ENCODE peak calls at places on chromosomes 13 and 19, in ten cellular contexts. P, V, H, R, B, G, L, A, D and X are unnamed samples.

GRCh38 chr13:24340608-24340955 is 31.2 kb downstream of the C1QTNF9 start:
- DNase-seq in A (no peak), H (no peak), P (no peak), L (no peak), V (no peak), G (no peak), B (no peak), R (no peak), D (no peak), X (no peak)

GRCh38 chr19:54364775-54365257 is at the start of gene LAIR1:
- DNase-seq in D (no peak), G (peak; percentile 83), V (no peak), A (peak; percentile 59), R (no peak), P (peak; percentile 32), L (no peak), B (no peak), H (no peak), X (no peak)

GRCh38 chr19:30068528-30069395 is 126.7 kb downstream of the URI1 start:
- DNase-seq in P (no peak), L (no peak), A (no peak), B (no peak), V (peak; percentile 25), H (no peak), R (no peak), G (peak; percentile 31), D (no peak), X (peak; percentile 24)

GRCh38 chr19:30577551-30578090 is 205.4 kb downstream of the ZNF536 start:
- DNase-seq in L (no peak), R (no peak), A (no peak), D (no peak), P (no peak), V (no peak), H (no peak), B (no peak), G (no peak), X (no peak)

GRCh38 chr13:33328691-33329090 is 43.1 kb upstream of the STARD13 start:
- DNase-seq in B (no peak), H (no peak), D (no peak), L (no peak), V (no peak), P (no peak), G (no peak), R (no peak), A (no peak), X (no peak)

GRCh38 chr13:49603318-49603717 is 18.0 kb upstream of the RCBTB1 start:
- DNase-seq in D (no peak), P (no peak), L (no peak), V (no peak), H (no peak), B (no peak), R (no peak), G (no peak), A (no peak), X (no peak)

GRCh38 chr13:44052843-44053607 is 173.3 kb downstream of the LACC1 start:
- DNase-seq in P (no peak), G (no peak), L (no peak), B (peak; percentile 65), A (no peak), V (no peak), H (no peak), D (no peak), R (no peak), X (peak; percentile 76)

GRCh38 chr19:44890366-44891015 is 563 bp upstream of the TOMM40 start:
- DNase-seq in R (no peak), A (peak; percentile 100), P (peak; percentile 100), H (peak; percentile 100), B (peak; percentile 100), D (peak; percentile 98), V (peak; percentile 100), G (no peak), L (peak; percentile 99), X (peak; percentile 100)

GRCh38 chr13:94858856-94859811 is 146.8 kb upstream of the SOX21 start:
- DNase-seq in D (no peak), H (no peak), R (peak; percentile 33), G (no peak), P (no peak), V (no peak), A (no peak), B (peak; percentile 5), L (no peak), X (peak; percentile 58)

GRCh38 chr19:41993612-41994483 is at the start of gene ATP1A3:
- DNase-seq in V (no peak), P (peak; percentile 36), R (no peak), B (peak; percentile 21), A (peak; percentile 87), G (no peak), H (peak; percentile 49), L (no peak), D (no peak), X (peak; percentile 86)

GRCh38 chr13:110010433-110011135 is 224.2 kb upstream of the IRS2 start:
- DNase-seq in R (no peak), V (no peak), L (no peak), G (no peak), H (no peak), B (peak; percentile 63), D (no peak), P (no peak), A (no peak), X (no peak)

GRCh38 chr19:8174706-8175105 is 25.3 kb upstream of the FBN3 start:
- DNase-seq in G (no peak), A (no peak), L (no peak), H (no peak), B (peak; percentile 31), P (no peak), V (no peak), R (no peak), D (no peak), X (no peak)

GRCh38 chr19:53808710-53809125 is 15.4 kb downstream of the NLRP12 start:
- DNase-seq in A (peak; percentile 22), L (no peak), G (no peak), H (no peak), B (peak; percentile 42), D (no peak), V (no peak), R (no peak), P (no peak), X (peak; percentile 71)

GRCh38 chr13:19117913-19118739 is 63.5 kb downstream of the TUBA3C start:
- DNase-seq in B (no peak), H (no peak), G (no peak), R (no peak), A (no peak), L (no peak), P (no peak), D (no peak), V (no peak), X (no peak)

GRCh38 chr19:21604941-21605548 is 99.6 kb downstream of the ZNF429 start:
- DNase-seq in V (no peak), L (no peak), P (no peak), R (no peak), H (no peak), G (no peak), B (no peak), A (no peak), D (peak; percentile 7), X (no peak)

GRCh38 chr19:35349614-35350521 is 2.2 kb downstream of the FFAR1 start:
- DNase-seq in L (no peak), G (peak; percentile 66), B (no peak), P (no peak), R (no peak), A (peak; percentile 48), V (peak; percentile 34), D (no peak), H (no peak), X (peak; percentile 33)

GRCh38 chr19:20235156-20235555 is 68.1 kb downstream of the ZNF486 start:
- DNase-seq in H (no peak), G (no peak), A (no peak), V (no peak), R (no peak), D (no peak), B (no peak), P (no peak), L (no peak), X (no peak)
- H3K36me3 ChIP-seq in H (no peaks in the 10 kb centered on the region), G (no peaks in the 10 kb centered on the region), A (peaks cover 71% of the 10 kb centered on the region), V (no peaks in the 10 kb centered on the region), R (no peaks in the 10 kb centered on the region), D (no peaks in the 10 kb centered on the region), B (peaks cover 1% of the 10 kb centered on the region), P (no peaks in the 10 kb centered on the region), L (no peaks in the 10 kb centered on the region), X (peaks cover 60% of the 10 kb centered on the region)

GRCh38 chr19:39370735-39371134 is 20.2 kb downstream of the PAF1 start:
- DNase-seq in V (no peak), B (no peak), D (no peak), A (no peak), H (no peak), L (no peak), G (no peak), P (no peak), R (no peak), X (no peak)
- H3K36me3 ChIP-seq in V (peaks cover 1% of the 10 kb centered on the region), B (peaks cover 47% of the 10 kb centered on the region), D (peaks cover 32% of the 10 kb centered on the region), A (peaks cover 72% of the 10 kb centered on the region), H (peaks cover 6% of the 10 kb centered on the region), L (peaks cover 22% of the 10 kb centered on the region), G (peaks cover 22% of the 10 kb centered on the region), P (peaks cover 14% of the 10 kb centered on the region), R (peaks cover 55% of the 10 kb centered on the region), X (peaks cover 76% of the 10 kb centered on the region)

GRCh38 chr13:30659980-30660379 is 42.3 kb downstream of the USPL1 start:
- DNase-seq in A (peak; percentile 23), D (no peak), G (no peak), R (no peak), L (no peak), P (no peak), H (no peak), B (no peak), V (no peak), X (peak; percentile 74)
- H3K36me3 ChIP-seq in A (peaks cover 70% of the 10 kb centered on the region), D (peaks cover 7% of the 10 kb centered on the region), G (peaks cover 16% of the 10 kb centered on the region), R (peaks cover 54% of the 10 kb centered on the region), L (peaks cover 5% of the 10 kb centered on the region), P (peaks cover 12% of the 10 kb centered on the region), H (peaks cover 21% of the 10 kb centered on the region), B (peaks cover 8% of the 10 kb centered on the region), V (peaks cover 8% of the 10 kb centered on the region), X (peaks cover 29% of the 10 kb centered on the region)

GRCh38 chr13:99968521-99969367 is 2.8 kb downstream of the ZIC5 start:
- DNase-seq in B (no peak), V (no peak), P (peak; percentile 37), L (no peak), R (no peak), G (no peak), H (no peak), A (no peak), D (no peak), X (peak; percentile 76)
- H3K36me3 ChIP-seq in B (no peaks in the 10 kb centered on the region), V (no peaks in the 10 kb centered on the region), P (no peaks in the 10 kb centered on the region), L (no peaks in the 10 kb centered on the region), R (no peaks in the 10 kb centered on the region), G (no peaks in the 10 kb centered on the region), H (no peaks in the 10 kb centered on the region), A (no peaks in the 10 kb centered on the region), D (no peaks in the 10 kb centered on the region), X (peaks cover 27% of the 10 kb centered on the region)